ENCODE peak calls at places on chromosomes 7 and 10, in nine cellular contexts. P, J, B, Y, N, T, V, A and W are unnamed samples.

GRCh38 chr10:33257439-33257838 is 77.0 kb downstream of the NRP1 start:
- DNase-seq in P (no peak), J (no peak), B (no peak), Y (no peak), N (no peak), T (no peak), V (no peak), A (no peak), W (no peak)

GRCh38 chr10:101267336-101267735 is 38.1 kb upstream of the LBX1 start:
- DNase-seq in P (no peak), J (no peak), B (no peak), Y (no peak), N (no peak), T (no peak), V (no peak), A (peak), W (no peak)

GRCh38 chr7:131327049-131327625 is 539 bp upstream of the MKLN1 start:
- DNase-seq in P (peak), J (peak), B (peak), Y (no peak), N (no peak), T (peak), V (peak), A (no peak), W (no peak)

GRCh38 chr10:86657011-86657395 is 2.7 kb downstream of the OPN4 start:
- DNase-seq in P (peak), J (no peak), B (no peak), Y (no peak), N (no peak), T (no peak), V (no peak), A (peak), W (no peak)

GRCh38 chr7:37230221-37230620 is 218.4 kb downstream of the ELMO1 start:
- DNase-seq in P (peak), J (no peak), B (no peak), Y (no peak), N (no peak), T (no peak), V (no peak), A (no peak), W (no peak)

GRCh38 chr7:135186261-135186540 is 15.7 kb upstream of the CYREN start:
- DNase-seq in P (no peak), J (no peak), B (no peak), Y (no peak), N (no peak), T (no peak), V (no peak), A (no peak), W (no peak)

GRCh38 chr10:71291501-71291900 is 27.6 kb upstream of the SLC29A3 start:
- DNase-seq in P (no peak), J (no peak), B (peak), Y (no peak), N (no peak), T (no peak), V (no peak), A (no peak), W (no peak)

GRCh38 chr7:28181921-28182517 is 1.4 kb upstream of the JAZF1 start:
- DNase-seq in P (no peak), J (no peak), B (no peak), Y (no peak), N (no peak), T (no peak), V (no peak), A (no peak), W (no peak)

GRCh38 chr10:29760139-29760538 is 125.4 kb upstream of the SVIL start:
- DNase-seq in P (no peak), J (no peak), B (no peak), Y (no peak), N (no peak), T (no peak), V (no peak), A (no peak), W (no peak)

GRCh38 chr7:115297651-115298050 is 375.8 kb downstream of the MDFIC start:
- DNase-seq in P (no peak), J (peak), B (no peak), Y (no peak), N (no peak), T (peak), V (peak), A (no peak), W (no peak)

DNA sequence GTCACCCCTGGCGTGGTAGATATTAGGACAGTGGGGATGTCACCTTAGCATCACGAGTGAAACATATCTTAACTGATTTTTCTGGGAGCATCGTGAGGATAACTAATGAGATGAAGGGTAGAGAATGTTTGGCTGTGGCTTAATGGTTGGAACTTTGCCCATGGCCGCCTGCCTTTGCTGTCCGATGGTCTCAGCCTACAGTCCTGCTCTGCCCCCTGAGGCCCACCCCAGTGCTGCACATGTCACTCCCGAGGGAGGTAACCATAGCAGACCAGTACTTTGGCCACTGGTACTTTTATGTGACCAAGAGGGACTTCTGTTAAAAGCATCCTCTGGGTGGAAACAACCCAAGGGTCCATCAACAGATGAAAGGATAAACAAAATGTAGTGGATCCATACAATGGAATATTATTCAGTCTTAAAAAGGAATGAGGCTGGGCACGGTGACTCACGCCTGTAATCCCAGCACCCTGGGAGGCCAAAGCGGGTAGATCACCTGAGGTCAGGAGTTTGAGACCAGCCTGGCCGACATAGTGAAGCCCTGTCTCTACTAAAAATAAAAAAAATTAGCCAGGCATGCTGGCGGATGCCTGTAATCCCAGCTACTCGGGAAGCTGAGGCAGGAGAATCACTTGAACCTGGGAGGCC is 58.4 kb downstream of the TACR2 start:
- DNase-seq in P (no peak), J (no peak), B (no peak), Y (no peak), N (no peak), T (no peak), V (no peak), A (no peak), W (no peak)
- TF ChIP-seq CTCF in P (no peak), J (no peak), B (no peak), Y (no peak), N (no peak), T (no peak), V (no peak), A (peak), W (no peak)

DNA sequence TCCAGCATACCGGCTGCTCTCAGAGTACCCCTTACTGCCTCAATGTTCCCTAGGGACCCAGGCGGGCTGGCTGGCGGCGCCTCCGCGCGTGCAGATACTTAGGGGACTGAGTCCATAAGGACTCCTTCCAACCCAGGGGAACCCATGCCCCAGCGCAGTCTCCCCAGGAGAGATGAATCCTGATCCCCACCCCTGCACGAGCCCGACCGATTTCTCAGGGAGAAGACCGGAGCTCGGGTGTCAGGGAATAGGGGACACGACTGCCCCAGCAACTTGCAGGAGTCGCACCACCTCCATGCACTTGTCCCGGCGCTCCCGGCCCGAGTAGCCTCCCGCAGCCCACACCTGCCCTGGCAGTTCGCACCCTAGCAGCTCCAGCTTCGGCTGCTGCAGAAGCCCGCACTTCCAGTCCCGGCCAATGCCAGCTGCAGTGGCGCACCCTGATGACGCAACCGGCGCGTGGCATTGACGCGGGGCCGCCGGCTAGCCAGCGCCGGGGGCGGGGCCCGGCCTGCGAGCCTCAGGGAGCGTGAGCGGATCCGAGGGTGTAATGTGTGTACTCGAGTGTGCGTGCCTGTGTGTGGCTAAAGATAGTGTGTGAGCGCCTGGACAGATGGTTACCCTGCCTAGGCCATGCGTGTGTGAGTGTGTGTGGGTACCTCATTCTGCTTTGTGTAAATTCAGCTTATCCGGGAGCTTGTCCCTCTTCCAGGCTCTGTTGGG is at the start of gene GPAM:
- DNase-seq in P (peak), J (peak), B (peak), Y (peak), N (peak), T (peak), V (peak), A (peak), W (peak)
- TF ChIP-seq CTCF in P (peak), J (no peak), B (no peak), Y (no peak), N (no peak), T (no peak), V (no peak), A (no peak), W (no peak)

GRCh38 chr7:104779888-104780287 is 234.1 kb upstream of the KMT2E start:
- DNase-seq in P (no peak), J (no peak), B (no peak), Y (no peak), N (no peak), T (no peak), V (no peak), A (no peak), W (no peak)
- TF ChIP-seq CTCF in P (no peak), J (no peak), B (no peak), Y (no peak), N (no peak), T (no peak), V (no peak), A (no peak), W (no peak)

GRCh38 chr10:118564652-118565051 is 30.8 kb downstream of the PRLHR start:
- DNase-seq in P (no peak), J (no peak), B (no peak), Y (peak), N (peak), T (peak), V (no peak), A (peak), W (peak)
- TF ChIP-seq CTCF in P (no peak), J (peak), B (no peak), Y (peak), N (peak), T (peak), V (peak), A (peak), W (no peak)

GRCh38 chr10:28587970-28588290 is 55.0 kb downstream of the WAC start:
- DNase-seq in P (peak), J (peak), B (no peak), Y (no peak), N (no peak), T (peak), V (no peak), A (no peak), W (no peak)
- TF ChIP-seq CTCF in P (peak), J (peak), B (peak), Y (no peak), N (no peak), T (peak), V (no peak), A (no peak), W (no peak)

GRCh38 chr7:77696057-77696642 is at the start of gene RSBN1L:
- DNase-seq in P (peak), J (peak), B (peak), Y (peak), N (peak), T (peak), V (peak), A (peak), W (peak)
- TF ChIP-seq CTCF in P (peak), J (peak), B (peak), Y (peak), N (peak), T (peak), V (peak), A (peak), W (peak)